ENCODE peak calls at places on chromosomes 11 and 22, in eight cellular contexts. M is iPS DF 6.9; X is foreskin fibroblast; W is T-helper 2 cell; B is coronary artery; Q is CD8-positive, alpha-beta memory T cell; C is NCI-H1694; P is ACHN. Y is an unnamed sample.

GRCh38 chr22:50245214-50246072 is 620 bp upstream of the TUBGCP6 start:
- DNase-seq in M (no peak), X (no peak), W (no peak), B (no peak), Q (no peak), C (no peak), P (no peak), Y (no peak)

GRCh38 chr11:1502971-1503707 is 16.6 kb upstream of the MOB2 start:
- DNase-seq in M (no peak), X (no peak), W (no peak), B (no peak), Q (no peak), C (no peak), P (no peak), Y (no peak)

GRCh38 chr11:122398167-122398566 is 257.4 kb upstream of the UBASH3B start:
- DNase-seq in M (no peak), X (no peak), W (no peak), B (no peak), Q (no peak), C (no peak), P (no peak), Y (no peak)

GRCh38 chr11:128595221-128595620 is 7.9 kb upstream of the ETS1 start:
- DNase-seq in M (no peak), X (no peak), W (no peak), B (no peak), Q (no peak), C (no peak), P (no peak), Y (no peak)

GRCh38 chr11:12063251-12063650 is 47.1 kb upstream of the MICAL2 start:
- DNase-seq in M (no peak), X (no peak), W (no peak), B (no peak), Q (no peak), C (no peak), P (no peak), Y (no peak)

GRCh38 chr22:21881841-21882753 is 14.7 kb upstream of the MAPK1 start:
- DNase-seq in M (no peak), X (no peak), W (no peak), B (no peak), Q (no peak), C (no peak), P (no peak), Y (no peak)

GRCh38 chr11:73140213-73141030 is 1.7 kb downstream of the FCHSD2 start:
- DNase-seq in M (no peak), X (no peak), W (no peak), B (no peak), Q (no peak), C (no peak), P (peak), Y (peak)

GRCh38 chr22:23774922-23775436 is 2.3 kb downstream of the MMP11 start:
- DNase-seq in M (no peak), X (no peak), W (no peak), B (no peak), Q (no peak), C (no peak), P (peak), Y (no peak)

GRCh38 chr22:31575190-31575589 is 78.9 kb downstream of the SFI1 start:
- DNase-seq in M (no peak), X (no peak), W (no peak), B (no peak), Q (no peak), C (no peak), P (no peak), Y (no peak)

GRCh38 chr11:66011785-66012303 is at the start of gene CST6:
- DNase-seq in M (no peak), X (no peak), W (no peak), B (no peak), Q (no peak), C (no peak), P (no peak), Y (no peak)

GRCh38 chr22:17086750-17087149 is 1.9 kb downstream of the IL17RA start:
- DNase-seq in M (no peak), X (no peak), W (no peak), B (peak), Q (no peak), C (no peak), P (no peak), Y (no peak)

GRCh38 chr22:44573451-44573850 is 75.4 kb upstream of the RTL6 start:
- DNase-seq in M (no peak), X (no peak), W (no peak), B (no peak), Q (no peak), C (no peak), P (no peak), Y (no peak)

GRCh38 chr11:118175031-118175531 is 1.4 kb downstream of the SCN2B start:
- DNase-seq in M (no peak), X (peak), W (no peak), B (no peak), Q (no peak), C (no peak), P (no peak), Y (no peak)

GRCh38 chr11:107496011-107496410 is 38.4 kb upstream of the CWF19L2 start:
- DNase-seq in M (no peak), X (peak), W (no peak), B (no peak), Q (no peak), C (no peak), P (no peak), Y (no peak)

GRCh38 chr11:6812391-6813005 is 13.0 kb upstream of the OR6A2 start:
- DNase-seq in M (no peak), X (peak), W (peak), B (no peak), Q (no peak), C (peak), P (peak), Y (no peak)

GRCh38 chr22:31230155-31230870 is 18.2 kb downstream of the LIMK2 start:
- DNase-seq in M (no peak), X (no peak), W (no peak), B (no peak), Q (no peak), C (no peak), P (no peak), Y (no peak)

GRCh38 chr11:3157381-3158130 is 7.6 kb downstream of the OSBPL5 start:
- DNase-seq in M (no peak), X (no peak), W (no peak), B (no peak), Q (no peak), C (no peak), P (no peak), Y (peak)

GRCh38 chr11:12587333-12587997 is 86.8 kb upstream of the TEAD1 start:
- DNase-seq in M (no peak), X (peak), W (no peak), B (no peak), Q (no peak), C (no peak), P (no peak), Y (no peak)

GRCh38 chr11:69352715-69353325 is 58.9 kb downstream of the MYEOV start:
- DNase-seq in M (no peak), X (peak), W (no peak), B (peak), Q (no peak), C (no peak), P (peak), Y (no peak)

GRCh38 chr22:50340157-50340879 is 2.8 kb upstream of the PPP6R2 start:
- DNase-seq in M (no peak), X (no peak), W (no peak), B (no peak), Q (no peak), C (no peak), P (peak), Y (peak)

GRCh38 chr11:26842883-26843282 is 121.0 kb upstream of the SLC5A12 start:
- DNase-seq in M (no peak), X (no peak), W (no peak), B (no peak), Q (no peak), C (no peak), P (no peak), Y (no peak)

GRCh38 chr22:38567531-38568245 is 2.3 kb downstream of the DMC1 start:
- DNase-seq in M (no peak), X (no peak), W (no peak), B (no peak), Q (no peak), C (no peak), P (no peak), Y (no peak)

GRCh38 chr11:24760681-24761080 is 263.8 kb downstream of the LUZP2 start:
- DNase-seq in M (no peak), X (no peak), W (no peak), B (no peak), Q (no peak), C (no peak), P (no peak), Y (no peak)

GRCh38 chr11:108498816-108499408 is 728 bp upstream of the POGLUT3 start:
- DNase-seq in M (no peak), X (no peak), W (no peak), B (no peak), Q (no peak), C (no peak), P (no peak), Y (no peak)

GRCh38 chr11:66950113-66950535 is 8.1 kb downstream of the PC start:
- DNase-seq in M (no peak), X (peak), W (no peak), B (peak), Q (no peak), C (no peak), P (peak), Y (peak)

GRCh38 chr11:47233989-47234668 is 14.5 kb downstream of the ACP2 start:
- DNase-seq in M (no peak), X (peak), W (no peak), B (no peak), Q (no peak), C (no peak), P (peak), Y (no peak)

GRCh38 chr22:49199224-49199623 is 628.4 kb downstream of the BRD1 start:
- DNase-seq in M (no peak), X (no peak), W (no peak), B (peak), Q (no peak), C (no peak), P (no peak), Y (no peak)

GRCh38 chr22:39364646-39365405 is 15.0 kb downstream of the SYNGR1 start:
- DNase-seq in M (no peak), X (no peak), W (no peak), B (no peak), Q (no peak), C (no peak), P (no peak), Y (no peak)

GRCh38 chr11:17760102-17761029 is 25.8 kb downstream of the KCNC1 start:
- DNase-seq in M (peak), X (peak), W (no peak), B (no peak), Q (no peak), C (no peak), P (peak), Y (peak)

GRCh38 chr22:46797355-46797754 is 34.9 kb downstream of the TBC1D22A start:
- DNase-seq in M (no peak), X (peak), W (no peak), B (peak), Q (no peak), C (no peak), P (peak), Y (peak)

GRCh38 chr11:119671048-119671447 is 58.0 kb downstream of the NECTIN1 start:
- DNase-seq in M (no peak), X (peak), W (no peak), B (no peak), Q (no peak), C (no peak), P (no peak), Y (peak)

GRCh38 chr11:8959546-8960166 is 4.6 kb downstream of the TMEM9B start:
- DNase-seq in M (peak), X (peak), W (no peak), B (no peak), Q (no peak), C (peak), P (peak), Y (no peak)

GRCh38 chr22:49353185-49353584 is 474.5 kb downstream of the BRD1 start:
- DNase-seq in M (no peak), X (no peak), W (no peak), B (peak), Q (no peak), C (no peak), P (no peak), Y (no peak)

GRCh38 chr11:60455531-60456042 is at the start of gene MS4A1:
- DNase-seq in M (no peak), X (no peak), W (peak), B (no peak), Q (peak), C (no peak), P (no peak), Y (no peak)

GRCh38 chr11:36375348-36376314 is 79.5 kb downstream of the PRR5L start:
- DNase-seq in M (no peak), X (no peak), W (peak), B (no peak), Q (no peak), C (no peak), P (peak), Y (no peak)

GRCh38 chr11:75768909-75769771 is 562 bp downstream of the DGAT2 start:
- DNase-seq in M (no peak), X (no peak), W (no peak), B (no peak), Q (no peak), C (no peak), P (no peak), Y (no peak)

GRCh38 chr22:41636467-41636866 is 15.4 kb downstream of the XRCC6 start:
- DNase-seq in M (no peak), X (no peak), W (no peak), B (peak), Q (no peak), C (no peak), P (peak), Y (no peak)

GRCh38 chr22:42611076-42611475 is 3.6 kb downstream of the POLDIP3 start:
- DNase-seq in M (no peak), X (peak), W (no peak), B (no peak), Q (no peak), C (no peak), P (no peak), Y (no peak)

GRCh38 chr22:39856588-39856987 is 37.0 kb downstream of the ENTHD1 start:
- DNase-seq in M (no peak), X (no peak), W (no peak), B (no peak), Q (no peak), C (no peak), P (no peak), Y (no peak)